ENCODE peak calls at places on chromosomes 7 and 10, in ten cellular contexts. O, L, S, Z, H, Q, M, R, D and Y are unnamed samples.

GRCh38 chr10:12594448-12594944 is 245.1 kb downstream of the CAMK1D start:
- DNase-seq in O (peak), L (no peak), S (no peak), Z (no peak), H (no peak), Q (no peak), M (no peak), R (no peak), D (no peak), Y (no peak)

GRCh38 chr7:90655566-90655965 is 59.4 kb downstream of the CDK14 start:
- DNase-seq in O (peak), L (no peak), S (no peak), Z (no peak), H (no peak), Q (no peak), M (peak), R (peak), D (no peak), Y (no peak)

GRCh38 chr10:1007583-1007982 is 18.1 kb downstream of the IDI2 start:
- DNase-seq in O (no peak), L (no peak), S (no peak), Z (no peak), H (no peak), Q (no peak), M (no peak), R (no peak), D (no peak), Y (no peak)

GRCh38 chr7:26346611-26347200 is 55.0 kb downstream of the SNX10 start:
- DNase-seq in O (no peak), L (no peak), S (no peak), Z (no peak), H (no peak), Q (peak), M (no peak), R (peak), D (no peak), Y (no peak)

GRCh38 chr10:93751832-93752231 is 5.9 kb upstream of the LGI1 start:
- DNase-seq in O (peak), L (peak), S (no peak), Z (peak), H (no peak), Q (no peak), M (no peak), R (peak), D (no peak), Y (peak)

GRCh38 chr7:158263964-158264748 is 323.5 kb downstream of the PTPRN2 start:
- DNase-seq in O (no peak), L (no peak), S (no peak), Z (no peak), H (no peak), Q (no peak), M (no peak), R (no peak), D (no peak), Y (no peak)

GRCh38 chr10:34996843-34997242 is 93.3 kb downstream of the CUL2 start:
- DNase-seq in O (peak), L (no peak), S (no peak), Z (no peak), H (no peak), Q (peak), M (no peak), R (peak), D (no peak), Y (no peak)

GRCh38 chr7:1065263-1066260 is 21.2 kb downstream of the GPR146 start:
- DNase-seq in O (peak), L (peak), S (peak), Z (peak), H (peak), Q (peak), M (no peak), R (peak), D (peak), Y (peak)

GRCh38 chr7:32496052-32496813 is 944 bp downstream of the AVL9 start:
- DNase-seq in O (no peak), L (no peak), S (no peak), Z (no peak), H (no peak), Q (no peak), M (no peak), R (no peak), D (no peak), Y (no peak)

GRCh38 chr10:124058346-124059003 is 34.9 kb downstream of the CHST15 start:
- DNase-seq in O (peak), L (no peak), S (no peak), Z (no peak), H (no peak), Q (no peak), M (no peak), R (peak), D (no peak), Y (no peak)

GRCh38 chr7:69882269-69882668 is 284.0 kb downstream of the AUTS2 start:
- DNase-seq in O (no peak), L (no peak), S (no peak), Z (no peak), H (no peak), Q (no peak), M (no peak), R (no peak), D (no peak), Y (no peak)

GRCh38 chr7:79564123-79564522 is 110.7 kb upstream of the MAGI2 start:
- DNase-seq in O (no peak), L (no peak), S (no peak), Z (no peak), H (no peak), Q (no peak), M (no peak), R (no peak), D (no peak), Y (no peak)

GRCh38 chr10:114266521-114266920 is 27.5 kb downstream of the VWA2 start:
- DNase-seq in O (peak), L (no peak), S (no peak), Z (no peak), H (no peak), Q (peak), M (no peak), R (peak), D (peak), Y (no peak)

GRCh38 chr7:234712-235553 is 42.6 kb downstream of the FAM20C start:
- DNase-seq in O (no peak), L (no peak), S (no peak), Z (no peak), H (no peak), Q (peak), M (peak), R (no peak), D (no peak), Y (no peak)

GRCh38 chr7:77703220-77703472 is 6.9 kb downstream of the RSBN1L start:
- DNase-seq in O (no peak), L (no peak), S (no peak), Z (no peak), H (no peak), Q (no peak), M (no peak), R (no peak), D (no peak), Y (no peak)
- TF ChIP-seq CTCF in O (no peak), L (no peak), S (no peak), Z (no peak), H (no peak), Q (no peak), M (no peak), R (no peak), D (no peak), Y (no peak)

GRCh38 chr10:103542764-103543616 is 49.5 kb downstream of the NEURL1 start:
- DNase-seq in O (peak), L (peak), S (no peak), Z (peak), H (no peak), Q (peak), M (no peak), R (peak), D (peak), Y (peak)
- TF ChIP-seq CTCF in O (peak), L (peak), S (no peak), Z (no peak), H (peak), Q (peak), M (peak), R (peak), D (peak), Y (peak)

GRCh38 chr10:74827694-74828093 is 1.3 kb downstream of the KAT6B start:
- DNase-seq in O (no peak), L (no peak), S (no peak), Z (no peak), H (no peak), Q (no peak), M (no peak), R (no peak), D (no peak), Y (no peak)

GRCh38 chr10:74825371-74826141 is 844 bp upstream of the KAT6B start:
- DNase-seq in O (no peak), L (peak), S (no peak), Z (peak), H (peak), Q (no peak), M (no peak), R (no peak), D (no peak), Y (peak)

GRCh38 chr10:74825033-74825370 is 1.4 kb upstream of the KAT6B start:
- DNase-seq in O (no peak), L (peak), S (no peak), Z (peak), H (peak), Q (peak), M (no peak), R (no peak), D (peak), Y (no peak)

GRCh38 chr10:74827045-74827441 is 643 bp downstream of the KAT6B start:
- DNase-seq in O (no peak), L (no peak), S (peak), Z (no peak), H (no peak), Q (no peak), M (no peak), R (no peak), D (no peak), Y (no peak)

GRCh38 chr10:74826142-74827044 is at the start of gene KAT6B:
- DNase-seq in O (peak), L (peak), S (peak), Z (peak), H (peak), Q (peak), M (peak), R (peak), D (peak), Y (peak)
- TF ChIP-seq CTCF in O (no peak), L (peak), S (peak), Z (no peak), H (peak), Q (peak), M (peak), R (no peak), D (peak), Y (peak)

GRCh38 chr10:31320179-31320597 is 1.2 kb downstream of the ZEB1 start:
- DNase-seq in O (no peak), L (peak), S (no peak), Z (peak), H (peak), Q (peak), M (no peak), R (no peak), D (peak), Y (peak)
- TF ChIP-seq CTCF in O (peak), L (no peak), S (no peak), Z (no peak), H (no peak), Q (no peak), M (no peak), R (no peak), D (no peak), Y (no peak)

DNA sequence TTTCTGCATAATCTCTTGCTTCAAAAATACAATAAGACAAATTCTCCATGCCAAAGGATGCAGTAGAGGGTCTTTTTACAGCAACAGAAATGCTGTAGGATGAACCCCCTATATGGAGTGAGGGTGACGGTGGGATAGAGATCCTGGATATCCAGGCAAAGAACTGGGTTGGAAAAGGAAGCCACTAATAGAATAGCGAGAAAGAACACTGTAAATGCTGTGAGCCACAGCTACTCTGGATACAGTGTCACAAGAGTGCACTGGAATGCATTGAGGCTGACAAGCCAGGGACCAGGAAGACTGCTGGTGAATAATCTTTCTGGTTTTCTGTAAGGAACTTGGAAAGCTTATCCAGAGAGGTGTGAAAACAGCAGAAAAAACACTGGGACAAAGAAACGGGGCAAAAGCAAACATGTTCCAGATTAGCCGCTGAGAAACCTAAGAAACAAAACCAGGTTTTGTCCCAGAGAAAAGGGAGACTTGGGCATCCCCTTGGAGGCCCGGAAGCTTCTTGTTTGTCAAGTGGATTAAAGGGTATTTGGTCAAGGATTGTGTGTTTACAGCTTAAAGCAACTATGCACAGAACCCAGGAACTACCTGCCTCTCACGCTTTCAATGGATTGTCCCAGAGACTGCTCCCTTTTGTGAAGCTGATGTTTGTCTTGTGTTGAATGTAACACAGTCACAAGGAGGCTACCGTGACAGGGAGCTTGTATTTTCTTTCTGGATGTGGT is 6.2 kb upstream of the MSMB start:
- DNase-seq in O (no peak), L (peak), S (no peak), Z (no peak), H (no peak), Q (no peak), M (no peak), R (no peak), D (no peak), Y (no peak)
- TF ChIP-seq CTCF in O (no peak), L (no peak), S (no peak), Z (no peak), H (no peak), Q (no peak), M (no peak), R (no peak), D (no peak), Y (no peak)

GRCh38 chr7:16801111-16801542 is 3.7 kb downstream of the AGR2 start:
- DNase-seq in O (peak), L (peak), S (no peak), Z (no peak), H (no peak), Q (no peak), M (peak), R (peak), D (no peak), Y (no peak)
- TF ChIP-seq CTCF in O (peak), L (peak), S (peak), Z (no peak), H (peak), Q (peak), M (peak), R (peak), D (no peak), Y (peak)

GRCh38 chr7:8085420-8085819 is 116.8 kb downstream of the GLCCI1 start:
- DNase-seq in O (no peak), L (no peak), S (no peak), Z (no peak), H (no peak), Q (no peak), M (no peak), R (no peak), D (no peak), Y (no peak)

GRCh38 chr7:8086239-8086638 is 117.6 kb downstream of the GLCCI1 start:
- DNase-seq in O (no peak), L (no peak), S (no peak), Z (no peak), H (no peak), Q (no peak), M (no peak), R (no peak), D (no peak), Y (no peak)

GRCh38 chr7:8084772-8085171 is 116.2 kb downstream of the GLCCI1 start:
- DNase-seq in O (no peak), L (no peak), S (no peak), Z (no peak), H (no peak), Q (no peak), M (no peak), R (no peak), D (no peak), Y (no peak)

GRCh38 chr7:8092140-8092539 is 123.5 kb downstream of the GLCCI1 start:
- DNase-seq in O (no peak), L (no peak), S (no peak), Z (no peak), H (no peak), Q (no peak), M (no peak), R (no peak), D (no peak), Y (no peak)

GRCh38 chr7:8089036-8089780 is 120.6 kb downstream of the GLCCI1 start:
- DNase-seq in O (no peak), L (no peak), S (no peak), Z (no peak), H (no peak), Q (no peak), M (no peak), R (no peak), D (no peak), Y (no peak)
- TF ChIP-seq CTCF in O (no peak), L (no peak), S (no peak), Z (no peak), H (no peak), Q (no peak), M (no peak), R (no peak), D (no peak), Y (no peak)

DNA sequence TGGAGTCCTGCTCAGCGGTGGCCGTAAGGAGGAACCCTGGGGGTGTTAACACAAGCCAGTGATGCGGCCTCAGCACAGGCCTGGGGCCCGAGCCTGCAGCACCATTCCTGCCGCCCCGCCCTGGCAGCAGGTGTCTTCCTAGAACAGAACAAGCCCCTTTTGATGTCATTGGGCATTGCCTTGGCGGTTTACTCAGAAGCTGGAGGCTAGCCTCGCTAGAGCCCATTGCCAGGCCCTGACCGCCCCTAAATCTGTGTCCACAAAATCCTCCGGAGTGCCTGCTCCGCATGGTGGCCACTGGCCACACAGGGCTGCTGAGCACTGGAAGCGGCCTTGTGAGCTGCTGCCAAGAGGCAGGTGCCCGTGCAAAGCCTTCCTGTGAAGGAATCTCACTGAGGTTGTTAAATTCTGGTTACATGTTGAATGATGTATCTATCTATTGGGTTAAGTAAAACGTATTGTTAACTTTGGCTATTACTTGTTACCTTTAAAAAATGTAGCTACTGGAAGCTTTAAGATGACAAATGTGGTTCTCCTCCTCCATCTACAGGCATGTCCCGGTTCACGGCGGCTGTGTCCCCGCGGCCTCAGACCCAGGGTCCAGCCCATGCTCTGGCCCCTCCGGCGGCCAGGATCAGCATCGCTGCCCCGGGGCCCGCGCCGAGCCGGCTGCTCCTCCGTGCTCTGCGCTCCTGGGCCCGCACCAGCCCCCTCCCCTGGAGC is 1.2 kb upstream of the INPP5A start:
- DNase-seq in O (no peak), L (peak), S (peak), Z (no peak), H (peak), Q (peak), M (no peak), R (no peak), D (peak), Y (no peak)
- TF ChIP-seq CTCF in O (no peak), L (no peak), S (peak), Z (no peak), H (no peak), Q (no peak), M (peak), R (no peak), D (no peak), Y (no peak)

DNA sequence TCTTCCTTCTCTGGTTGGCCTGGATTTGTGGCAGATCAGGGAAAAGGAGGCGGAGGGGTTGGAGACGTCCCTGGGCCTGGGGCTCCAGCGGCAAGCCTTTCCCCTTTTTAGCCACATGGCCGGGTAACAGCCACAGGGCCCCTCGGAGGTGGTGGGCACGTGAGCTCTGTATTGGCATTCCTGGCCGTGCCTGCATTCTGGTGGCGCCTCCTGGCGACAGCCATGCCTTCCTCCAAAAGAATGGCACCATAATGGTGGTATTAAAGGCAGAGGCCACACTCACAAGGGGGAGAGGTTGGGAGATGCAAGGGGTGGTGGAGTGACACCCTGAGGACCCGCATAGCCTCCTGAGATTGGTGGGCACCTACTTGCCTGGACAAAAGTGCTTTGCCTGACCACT is 3.0 kb upstream of the AQP1 start:
- DNase-seq in O (no peak), L (peak), S (no peak), Z (peak), H (no peak), Q (no peak), M (no peak), R (no peak), D (no peak), Y (peak)
- TF ChIP-seq CTCF in O (peak), L (peak), S (no peak), Z (peak), H (peak), Q (peak), M (peak), R (no peak), D (no peak), Y (peak)

GRCh38 chr10:26507441-26507840 is 69.3 kb downstream of the APBB1IP start:
- DNase-seq in O (no peak), L (no peak), S (no peak), Z (no peak), H (no peak), Q (no peak), M (no peak), R (peak), D (no peak), Y (no peak)

GRCh38 chr10:26508016-26508415 is 69.9 kb downstream of the APBB1IP start:
- DNase-seq in O (no peak), L (no peak), S (no peak), Z (no peak), H (no peak), Q (no peak), M (no peak), R (peak), D (no peak), Y (no peak)

GRCh38 chr10:26502988-26503387 is 64.8 kb downstream of the APBB1IP start:
- DNase-seq in O (no peak), L (no peak), S (no peak), Z (no peak), H (no peak), Q (no peak), M (no peak), R (peak), D (no peak), Y (no peak)

GRCh38 chr10:26505491-26505890 is 67.3 kb downstream of the APBB1IP start:
- DNase-seq in O (no peak), L (no peak), S (no peak), Z (no peak), H (no peak), Q (no peak), M (no peak), R (no peak), D (no peak), Y (no peak)

DNA sequence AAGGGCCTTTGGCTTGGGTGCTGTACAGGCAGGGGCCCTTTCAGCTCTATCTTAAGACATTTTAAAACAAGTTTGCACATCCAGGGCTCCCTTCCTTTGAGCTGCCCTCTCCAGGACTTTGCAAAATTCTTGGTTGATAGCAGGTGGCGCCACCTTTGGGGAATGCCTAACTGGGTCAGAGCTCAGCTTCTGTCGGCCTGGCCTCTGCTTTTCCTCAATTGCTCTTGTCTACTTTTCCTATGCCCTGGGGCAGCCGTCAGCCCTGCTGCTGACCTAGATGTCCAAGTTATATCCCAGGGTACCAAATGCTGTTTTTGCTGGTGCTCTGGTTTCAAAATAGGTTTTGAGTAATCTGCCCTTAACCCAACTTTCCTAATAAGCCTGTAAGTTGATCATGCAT is 65.8 kb downstream of the APBB1IP start:
- DNase-seq in O (no peak), L (peak), S (no peak), Z (peak), H (no peak), Q (no peak), M (no peak), R (no peak), D (no peak), Y (no peak)
- TF ChIP-seq CTCF in O (no peak), L (peak), S (no peak), Z (no peak), H (no peak), Q (no peak), M (no peak), R (peak), D (no peak), Y (no peak)